ENCODE peak calls at places on chromosomes 3 and 15, in five cellular contexts. P is stimulated activated CD4-positive, alpha-beta T cell treated with anti-CD3 and anti-CD28 coated beads, Interleukin-2, amount 100 ng/mL, for 48 hours; Q is GM23338; S is EH; E is substantia nigra. N is an unnamed sample.
A peak's percentile ranks its signal among the peaks of the same experiment; 100 is the strongest.

GRCh38 chr15:64525828-64526530 is 65.6 kb downstream of the ZNF609 start:
- DNase-seq in Q (no peak), E (no peak), P (no peak), S (no peak), N (no peak)

GRCh38 chr15:60916032-60916673 is 312.9 kb downstream of the RORA start:
- DNase-seq in S (no peak), E (no peak), P (no peak), Q (peak; percentile 24), N (no peak)

GRCh38 chr3:38579146-38579545 is 70.3 kb downstream of the SCN5A start:
- DNase-seq in Q (peak; percentile 37), E (no peak), P (no peak), S (peak; percentile 29), N (no peak)

GRCh38 chr3:124845406-124845805 is 41.8 kb downstream of the ITGB5 start:
- DNase-seq in E (no peak), P (no peak), Q (no peak), S (peak; percentile 96), N (no peak)

GRCh38 chr15:65083262-65083701 is 6.7 kb downstream of the KBTBD13 start:
- DNase-seq in E (peak; percentile 37), Q (peak; percentile 75), S (peak; percentile 51), P (no peak), N (no peak)

GRCh38 chr3:43870844-43871626 is 180.3 kb downstream of the ABHD5 start:
- DNase-seq in S (peak; percentile 46), Q (no peak), E (no peak), P (no peak), N (no peak)

GRCh38 chr3:132561003-132561402 is 36.1 kb upstream of the ACKR4 start:
- DNase-seq in P (no peak), E (no peak), Q (no peak), S (no peak), N (peak; percentile 74)

GRCh38 chr15:85579957-85580694 is 199.7 kb downstream of the AKAP13 start:
- DNase-seq in P (no peak), S (no peak), Q (no peak), E (no peak), N (no peak)

GRCh38 chr3:184218814-184219213 is 10.6 kb upstream of the VWA5B2 start:
- DNase-seq in S (no peak), E (no peak), Q (no peak), P (no peak), N (peak; percentile 23)

GRCh38 chr3:25910997-25911396 is 121.1 kb downstream of the OXSM start:
- DNase-seq in S (peak; percentile 23), Q (peak; percentile 89), E (no peak), P (peak; percentile 33), N (no peak)

GRCh38 chr3:185272051-185272450 is 18.2 kb upstream of the EHHADH start:
- DNase-seq in S (peak; percentile 16), P (no peak), E (no peak), Q (no peak), N (no peak)

GRCh38 chr3:117168896-117169295 is 459.3 kb downstream of the TUSC7 start:
- DNase-seq in E (no peak), P (no peak), Q (no peak), S (no peak), N (no peak)

GRCh38 chr3:107064445-107065060 is 312.7 kb upstream of the CCDC54 start:
- DNase-seq in P (peak; percentile 76), S (peak; percentile 79), Q (peak; percentile 92), E (peak; percentile 62), N (peak; percentile 69)

N was measured in NCI-H146.